ENCODE peak calls at places on chromosomes 3 and 15, in eight cellular contexts. D, M, N, Q, A, I, V and X are unnamed samples.

GRCh38 chr15:79505956-79506355 is 73.8 kb downstream of the MINAR1 start:
- DNase-seq in I (no peak), M (no peak), A (no peak), N (no peak), Q (no peak), V (no peak), D (no peak), X (no peak)

GRCh38 chr3:33115024-33115768 is 1.4 kb downstream of the CRTAP start:
- DNase-seq in I (peak), A (peak), M (no peak), N (peak), D (peak), Q (peak), V (peak), X (peak)

GRCh38 chr3:52043750-52044149 is 12.6 kb downstream of the DUSP7 start:
- DNase-seq in D (no peak), A (no peak), Q (no peak), N (no peak), M (no peak), I (no peak), V (no peak), X (no peak)

GRCh38 chr3:155984791-155985417 is 114.5 kb downstream of the GMPS start:
- DNase-seq in D (no peak), A (no peak), M (no peak), I (no peak), Q (no peak), N (no peak), V (no peak), X (no peak)

GRCh38 chr15:62067448-62068044 is 769 bp downstream of the C2CD4A start:
- DNase-seq in Q (no peak), I (no peak), V (peak), A (no peak), D (peak), M (peak), N (peak), X (no peak)

GRCh38 chr15:23402544-23402943 is 44.5 kb downstream of the GOLGA6L2 start:
- DNase-seq in Q (no peak), N (no peak), A (no peak), I (no peak), V (no peak), D (no peak), M (no peak), X (no peak)

GRCh38 chr15:73317651-73318462 is 50.9 kb downstream of the HCN4 start:
- DNase-seq in I (no peak), A (no peak), V (peak), Q (no peak), D (no peak), M (no peak), N (no peak), X (no peak)

GRCh38 chr15:81098349-81098748 is 35.7 kb upstream of the CFAP161 start:
- DNase-seq in D (no peak), A (no peak), I (no peak), Q (no peak), N (no peak), M (no peak), V (no peak), X (no peak)

GRCh38 chr15:69422336-69422895 is 8.3 kb downstream of the KIF23 start:
- DNase-seq in Q (no peak), A (no peak), V (no peak), N (peak), I (no peak), M (no peak), D (no peak), X (no peak)

GRCh38 chr15:98421419-98422085 is 226.8 kb upstream of the IGF1R start:
- DNase-seq in D (peak), N (peak), Q (no peak), A (peak), I (peak), V (peak), M (peak), X (no peak)

GRCh38 chr3:59856921-59857320 is 807.1 kb upstream of the CFAP20DC start:
- DNase-seq in M (no peak), D (no peak), V (no peak), A (no peak), I (no peak), N (no peak), Q (no peak), X (no peak)

GRCh38 chr3:125148836-125149235 is 63.7 kb downstream of the SLC12A8 start:
- DNase-seq in I (peak), D (no peak), N (peak), V (peak), Q (no peak), M (no peak), A (peak), X (no peak)

GRCh38 chr15:89164712-89165211 is 56.6 kb downstream of the RLBP1 start:
- DNase-seq in I (no peak), N (peak), Q (no peak), A (peak), V (no peak), M (no peak), D (no peak), X (no peak)

GRCh38 chr3:182248349-182248880 is 536.7 kb downstream of the SOX2 start:
- DNase-seq in V (no peak), Q (no peak), I (no peak), D (no peak), A (no peak), M (no peak), N (no peak), X (no peak)
- TF ChIP-seq CTCF in V (peak), Q (peak), I (no peak), D (no peak), A (no peak), M (no peak), N (no peak), X (no peak)

GRCh38 chr15:72201346-72202029 is 3.9 kb upstream of the GRAMD2A start:
- DNase-seq in D (no peak), M (no peak), N (no peak), I (no peak), V (peak), Q (no peak), A (no peak), X (no peak)

GRCh38 chr15:72202801-72203506 is 5.4 kb upstream of the GRAMD2A start:
- DNase-seq in A (no peak), I (no peak), Q (no peak), D (no peak), N (no peak), M (no peak), V (peak), X (no peak)

GRCh38 chr15:72203507-72203837 is 5.9 kb upstream of the GRAMD2A start:
- DNase-seq in A (peak), I (no peak), N (peak), D (peak), V (peak), Q (peak), M (no peak), X (peak)

GRCh38 chr15:72200395-72201237 is 3.0 kb upstream of the GRAMD2A start:
- DNase-seq in V (peak), Q (no peak), N (no peak), D (no peak), M (no peak), A (no peak), I (no peak), X (no peak)

GRCh38 chr15:72202302-72202701 is 4.7 kb upstream of the GRAMD2A start:
- DNase-seq in A (no peak), Q (no peak), D (no peak), V (peak), I (no peak), N (no peak), M (no peak), X (no peak)
- TF ChIP-seq CTCF in A (no peak), Q (no peak), D (no peak), V (peak), I (no peak), N (no peak), M (no peak), X (no peak)

GRCh38 chr15:64096486-64097431 is 977 bp downstream of the SNX1 start:
- DNase-seq in I (no peak), D (peak), M (no peak), Q (no peak), N (peak), A (peak), V (peak), X (no peak)
- TF ChIP-seq CTCF in I (no peak), D (no peak), M (no peak), Q (no peak), N (peak), A (peak), V (no peak), X (no peak)

GRCh38 chr3:123705886-123706285 is 121.0 kb upstream of the HACD2 start:
- DNase-seq in I (no peak), A (no peak), M (no peak), V (no peak), N (no peak), D (no peak), Q (no peak), X (no peak)
- TF ChIP-seq CTCF in I (no peak), A (no peak), M (no peak), V (no peak), N (no peak), D (no peak), Q (no peak), X (no peak)

GRCh38 chr15:84981711-84982300 is at the start of gene PDE8A:
- DNase-seq in N (peak), V (peak), I (no peak), Q (no peak), M (peak), D (peak), A (peak), X (no peak)
- TF ChIP-seq CTCF in N (no peak), V (peak), I (no peak), Q (no peak), M (no peak), D (no peak), A (no peak), X (no peak)